ENCODE peak calls at places on chromosomes 6 and 20, in nine cellular contexts. One of them, this sample, is unnamed.

GRCh38 chr20:5731753-5732366 is 18.3 kb upstream of the SHLD1 start:
- ATAC-seq in activated CD8-positive, alpha-beta memory T cell treated with anti-CD3 and anti-CD28 coated beads, Interleukin-2, amount 10 ng/mL, durations not matched to agents 7 days and 5 days: no peak
- ATAC-seq in left lobe of liver: no peak
- ATAC-seq in memory B cell: no peak
- ATAC-seq in CD4-positive, alpha-beta T cell: no peak
- ATAC-seq in activated T-cell treated with anti-CD3 and anti-CD28 coated beads, Interleukin-2, amount 50 U/mL, for 4 hours: no peak
- ATAC-seq in left cardiac atrium: peak
- ATAC-seq in right cardiac atrium: peak
- ATAC-seq in activated CD8-positive, alpha-beta T cell treated with anti-CD3 and anti-CD28 coated beads for 36 hours: no peak
- ATAC-seq in this sample: no peak

GRCh38 chr20:56996533-56996932 is 269.9 kb downstream of the BMP7 start:
- ATAC-seq in left lobe of liver: no peak
- ATAC-seq in right cardiac atrium: no peak
- ATAC-seq in activated CD8-positive, alpha-beta T cell treated with anti-CD3 and anti-CD28 coated beads for 36 hours: no peak
- ATAC-seq in activated T-cell treated with anti-CD3 and anti-CD28 coated beads, Interleukin-2, amount 50 U/mL, for 4 hours: no peak
- ATAC-seq in activated CD8-positive, alpha-beta memory T cell treated with anti-CD3 and anti-CD28 coated beads, Interleukin-2, amount 10 ng/mL, durations not matched to agents 7 days and 5 days: no peak
- ATAC-seq in left cardiac atrium: no peak
- ATAC-seq in memory B cell: no peak
- ATAC-seq in CD4-positive, alpha-beta T cell: no peak
- ATAC-seq in this sample: no peak

GRCh38 chr6:89044988-89045387 is 35.6 kb upstream of the PNRC1 start:
- ATAC-seq in right cardiac atrium: peak
- ATAC-seq in activated CD8-positive, alpha-beta T cell treated with anti-CD3 and anti-CD28 coated beads for 36 hours: no peak
- ATAC-seq in left lobe of liver: peak
- ATAC-seq in memory B cell: peak
- ATAC-seq in activated T-cell treated with anti-CD3 and anti-CD28 coated beads, Interleukin-2, amount 50 U/mL, for 4 hours: no peak
- ATAC-seq in left cardiac atrium: peak
- ATAC-seq in activated CD8-positive, alpha-beta memory T cell treated with anti-CD3 and anti-CD28 coated beads, Interleukin-2, amount 10 ng/mL, durations not matched to agents 7 days and 5 days: no peak
- ATAC-seq in CD4-positive, alpha-beta T cell: no peak
- ATAC-seq in this sample: no peak

GRCh38 chr6:109360791-109361190 is 21.5 kb downstream of the CD164 start:
- ATAC-seq in memory B cell: no peak
- ATAC-seq in left lobe of liver: no peak
- ATAC-seq in right cardiac atrium: no peak
- ATAC-seq in activated CD8-positive, alpha-beta memory T cell treated with anti-CD3 and anti-CD28 coated beads, Interleukin-2, amount 10 ng/mL, durations not matched to agents 7 days and 5 days: no peak
- ATAC-seq in left cardiac atrium: no peak
- ATAC-seq in activated CD8-positive, alpha-beta T cell treated with anti-CD3 and anti-CD28 coated beads for 36 hours: no peak
- ATAC-seq in CD4-positive, alpha-beta T cell: no peak
- ATAC-seq in activated T-cell treated with anti-CD3 and anti-CD28 coated beads, Interleukin-2, amount 50 U/mL, for 4 hours: no peak
- ATAC-seq in this sample: no peak

GRCh38 chr6:44186691-44187025 is 28.0 kb downstream of the CAPN11 start:
- ATAC-seq in left lobe of liver: no peak
- ATAC-seq in CD4-positive, alpha-beta T cell: no peak
- ATAC-seq in activated CD8-positive, alpha-beta T cell treated with anti-CD3 and anti-CD28 coated beads for 36 hours: no peak
- ATAC-seq in activated T-cell treated with anti-CD3 and anti-CD28 coated beads, Interleukin-2, amount 50 U/mL, for 4 hours: no peak
- ATAC-seq in activated CD8-positive, alpha-beta memory T cell treated with anti-CD3 and anti-CD28 coated beads, Interleukin-2, amount 10 ng/mL, durations not matched to agents 7 days and 5 days: no peak
- ATAC-seq in memory B cell: no peak
- ATAC-seq in left cardiac atrium: peak
- ATAC-seq in right cardiac atrium: peak
- ATAC-seq in this sample: no peak

GRCh38 chr20:5919634-5920544 is 30.4 kb downstream of the TRMT6 start:
- ATAC-seq in right cardiac atrium: no peak
- ATAC-seq in CD4-positive, alpha-beta T cell: no peak
- ATAC-seq in left cardiac atrium: no peak
- ATAC-seq in activated CD8-positive, alpha-beta T cell treated with anti-CD3 and anti-CD28 coated beads for 36 hours: peak
- ATAC-seq in left lobe of liver: no peak
- ATAC-seq in activated T-cell treated with anti-CD3 and anti-CD28 coated beads, Interleukin-2, amount 50 U/mL, for 4 hours: peak
- ATAC-seq in activated CD8-positive, alpha-beta memory T cell treated with anti-CD3 and anti-CD28 coated beads, Interleukin-2, amount 10 ng/mL, durations not matched to agents 7 days and 5 days: peak
- ATAC-seq in memory B cell: no peak
- ATAC-seq in this sample: peak

GRCh38 chr6:14258117-14258516 is 140.5 kb downstream of the CD83 start:
- ATAC-seq in CD4-positive, alpha-beta T cell: no peak
- ATAC-seq in memory B cell: no peak
- ATAC-seq in right cardiac atrium: no peak
- ATAC-seq in left cardiac atrium: no peak
- ATAC-seq in left lobe of liver: no peak
- ATAC-seq in activated CD8-positive, alpha-beta T cell treated with anti-CD3 and anti-CD28 coated beads for 36 hours: no peak
- ATAC-seq in activated CD8-positive, alpha-beta memory T cell treated with anti-CD3 and anti-CD28 coated beads, Interleukin-2, amount 10 ng/mL, durations not matched to agents 7 days and 5 days: no peak
- ATAC-seq in activated T-cell treated with anti-CD3 and anti-CD28 coated beads, Interleukin-2, amount 50 U/mL, for 4 hours: no peak
- ATAC-seq in this sample: no peak

GRCh38 chr6:12290490-12290820 is 294 bp downstream of the EDN1 start:
- ATAC-seq in activated CD8-positive, alpha-beta memory T cell treated with anti-CD3 and anti-CD28 coated beads, Interleukin-2, amount 10 ng/mL, durations not matched to agents 7 days and 5 days: no peak
- ATAC-seq in activated CD8-positive, alpha-beta T cell treated with anti-CD3 and anti-CD28 coated beads for 36 hours: no peak
- ATAC-seq in left lobe of liver: no peak
- ATAC-seq in activated T-cell treated with anti-CD3 and anti-CD28 coated beads, Interleukin-2, amount 50 U/mL, for 4 hours: no peak
- ATAC-seq in memory B cell: no peak
- ATAC-seq in left cardiac atrium: no peak
- ATAC-seq in CD4-positive, alpha-beta T cell: no peak
- ATAC-seq in right cardiac atrium: no peak
- ATAC-seq in this sample: peak

GRCh38 chr6:109296305-109296915 is 85.9 kb downstream of the CD164 start:
- ATAC-seq in activated T-cell treated with anti-CD3 and anti-CD28 coated beads, Interleukin-2, amount 50 U/mL, for 4 hours: no peak
- ATAC-seq in activated CD8-positive, alpha-beta T cell treated with anti-CD3 and anti-CD28 coated beads for 36 hours: no peak
- ATAC-seq in memory B cell: no peak
- ATAC-seq in right cardiac atrium: no peak
- ATAC-seq in left cardiac atrium: no peak
- ATAC-seq in left lobe of liver: no peak
- ATAC-seq in activated CD8-positive, alpha-beta memory T cell treated with anti-CD3 and anti-CD28 coated beads, Interleukin-2, amount 10 ng/mL, durations not matched to agents 7 days and 5 days: no peak
- ATAC-seq in CD4-positive, alpha-beta T cell: no peak
- ATAC-seq in this sample: no peak

GRCh38 chr6:30169658-30170614 is 6.6 kb downstream of the TRIM15 start:
- ATAC-seq in left cardiac atrium: peak
- ATAC-seq in activated T-cell treated with anti-CD3 and anti-CD28 coated beads, Interleukin-2, amount 50 U/mL, for 4 hours: peak
- ATAC-seq in memory B cell: peak
- ATAC-seq in right cardiac atrium: peak
- ATAC-seq in CD4-positive, alpha-beta T cell: peak
- ATAC-seq in left lobe of liver: peak
- ATAC-seq in activated CD8-positive, alpha-beta memory T cell treated with anti-CD3 and anti-CD28 coated beads, Interleukin-2, amount 10 ng/mL, durations not matched to agents 7 days and 5 days: peak
- ATAC-seq in activated CD8-positive, alpha-beta T cell treated with anti-CD3 and anti-CD28 coated beads for 36 hours: peak
- ATAC-seq in this sample: peak

GRCh38 chr20:63915471-63915870 is 20.5 kb downstream of the DNAJC5 start:
- ATAC-seq in left cardiac atrium: peak
- ATAC-seq in left lobe of liver: peak
- ATAC-seq in right cardiac atrium: peak
- ATAC-seq in activated T-cell treated with anti-CD3 and anti-CD28 coated beads, Interleukin-2, amount 50 U/mL, for 4 hours: no peak
- ATAC-seq in CD4-positive, alpha-beta T cell: no peak
- ATAC-seq in memory B cell: no peak
- ATAC-seq in activated CD8-positive, alpha-beta memory T cell treated with anti-CD3 and anti-CD28 coated beads, Interleukin-2, amount 10 ng/mL, durations not matched to agents 7 days and 5 days: no peak
- ATAC-seq in activated CD8-positive, alpha-beta T cell treated with anti-CD3 and anti-CD28 coated beads for 36 hours: no peak
- ATAC-seq in this sample: no peak

GRCh38 chr20:56949318-56949717 is 317.1 kb downstream of the BMP7 start:
- ATAC-seq in left lobe of liver: no peak
- ATAC-seq in memory B cell: no peak
- ATAC-seq in activated CD8-positive, alpha-beta T cell treated with anti-CD3 and anti-CD28 coated beads for 36 hours: no peak
- ATAC-seq in CD4-positive, alpha-beta T cell: no peak
- ATAC-seq in left cardiac atrium: no peak
- ATAC-seq in right cardiac atrium: no peak
- ATAC-seq in activated T-cell treated with anti-CD3 and anti-CD28 coated beads, Interleukin-2, amount 50 U/mL, for 4 hours: no peak
- ATAC-seq in activated CD8-positive, alpha-beta memory T cell treated with anti-CD3 and anti-CD28 coated beads, Interleukin-2, amount 10 ng/mL, durations not matched to agents 7 days and 5 days: no peak
- ATAC-seq in this sample: no peak

GRCh38 chr20:23776067-23776771 is 25.5 kb upstream of the CST1 start:
- ATAC-seq in memory B cell: no peak
- ATAC-seq in left cardiac atrium: no peak
- ATAC-seq in activated T-cell treated with anti-CD3 and anti-CD28 coated beads, Interleukin-2, amount 50 U/mL, for 4 hours: no peak
- ATAC-seq in activated CD8-positive, alpha-beta memory T cell treated with anti-CD3 and anti-CD28 coated beads, Interleukin-2, amount 10 ng/mL, durations not matched to agents 7 days and 5 days: no peak
- ATAC-seq in CD4-positive, alpha-beta T cell: no peak
- ATAC-seq in left lobe of liver: no peak
- ATAC-seq in right cardiac atrium: no peak
- ATAC-seq in activated CD8-positive, alpha-beta T cell treated with anti-CD3 and anti-CD28 coated beads for 36 hours: no peak
- ATAC-seq in this sample: no peak

GRCh38 chr6:36443498-36443844 is 671 bp downstream of the KCTD20 start:
- ATAC-seq in activated CD8-positive, alpha-beta T cell treated with anti-CD3 and anti-CD28 coated beads for 36 hours: no peak
- ATAC-seq in memory B cell: no peak
- ATAC-seq in left lobe of liver: peak
- ATAC-seq in CD4-positive, alpha-beta T cell: no peak
- ATAC-seq in right cardiac atrium: no peak
- ATAC-seq in left cardiac atrium: no peak
- ATAC-seq in activated CD8-positive, alpha-beta memory T cell treated with anti-CD3 and anti-CD28 coated beads, Interleukin-2, amount 10 ng/mL, durations not matched to agents 7 days and 5 days: no peak
- ATAC-seq in activated T-cell treated with anti-CD3 and anti-CD28 coated beads, Interleukin-2, amount 50 U/mL, for 4 hours: peak
- ATAC-seq in this sample: no peak

GRCh38 chr6:89346433-89346832 is 6.1 kb downstream of the UBE2J1 start:
- ATAC-seq in activated CD8-positive, alpha-beta memory T cell treated with anti-CD3 and anti-CD28 coated beads, Interleukin-2, amount 10 ng/mL, durations not matched to agents 7 days and 5 days: no peak
- ATAC-seq in CD4-positive, alpha-beta T cell: no peak
- ATAC-seq in activated T-cell treated with anti-CD3 and anti-CD28 coated beads, Interleukin-2, amount 50 U/mL, for 4 hours: no peak
- ATAC-seq in right cardiac atrium: no peak
- ATAC-seq in left lobe of liver: no peak
- ATAC-seq in left cardiac atrium: no peak
- ATAC-seq in memory B cell: no peak
- ATAC-seq in activated CD8-positive, alpha-beta T cell treated with anti-CD3 and anti-CD28 coated beads for 36 hours: no peak
- ATAC-seq in this sample: no peak

GRCh38 chr6:118776607-118777549 is 117.1 kb upstream of the ASF1A start:
- ATAC-seq in left lobe of liver: peak
- ATAC-seq in memory B cell: peak
- ATAC-seq in activated T-cell treated with anti-CD3 and anti-CD28 coated beads, Interleukin-2, amount 50 U/mL, for 4 hours: peak
- ATAC-seq in activated CD8-positive, alpha-beta memory T cell treated with anti-CD3 and anti-CD28 coated beads, Interleukin-2, amount 10 ng/mL, durations not matched to agents 7 days and 5 days: peak
- ATAC-seq in left cardiac atrium: peak
- ATAC-seq in right cardiac atrium: peak
- ATAC-seq in activated CD8-positive, alpha-beta T cell treated with anti-CD3 and anti-CD28 coated beads for 36 hours: peak
- ATAC-seq in CD4-positive, alpha-beta T cell: peak
- ATAC-seq in this sample: peak

GRCh38 chr6:12289655-12290489 is at the start of gene EDN1:
- ATAC-seq in activated CD8-positive, alpha-beta T cell treated with anti-CD3 and anti-CD28 coated beads for 36 hours: peak
- ATAC-seq in memory B cell: peak
- ATAC-seq in right cardiac atrium: peak
- ATAC-seq in activated T-cell treated with anti-CD3 and anti-CD28 coated beads, Interleukin-2, amount 50 U/mL, for 4 hours: peak
- ATAC-seq in activated CD8-positive, alpha-beta memory T cell treated with anti-CD3 and anti-CD28 coated beads, Interleukin-2, amount 10 ng/mL, durations not matched to agents 7 days and 5 days: peak
- ATAC-seq in left lobe of liver: peak
- ATAC-seq in CD4-positive, alpha-beta T cell: peak
- ATAC-seq in left cardiac atrium: peak
- ATAC-seq in this sample: peak

GRCh38 chr6:88535296-88535695 is 369.1 kb upstream of the CNR1 start:
- ATAC-seq in memory B cell: no peak
- ATAC-seq in activated CD8-positive, alpha-beta T cell treated with anti-CD3 and anti-CD28 coated beads for 36 hours: no peak
- ATAC-seq in CD4-positive, alpha-beta T cell: no peak
- ATAC-seq in activated CD8-positive, alpha-beta memory T cell treated with anti-CD3 and anti-CD28 coated beads, Interleukin-2, amount 10 ng/mL, durations not matched to agents 7 days and 5 days: no peak
- ATAC-seq in left lobe of liver: no peak
- ATAC-seq in activated T-cell treated with anti-CD3 and anti-CD28 coated beads, Interleukin-2, amount 50 U/mL, for 4 hours: no peak
- ATAC-seq in left cardiac atrium: no peak
- ATAC-seq in right cardiac atrium: no peak
- ATAC-seq in this sample: no peak

GRCh38 chr20:38115205-38115604 is 49.9 kb downstream of the TGM2 start:
- ATAC-seq in left lobe of liver: no peak
- ATAC-seq in activated T-cell treated with anti-CD3 and anti-CD28 coated beads, Interleukin-2, amount 50 U/mL, for 4 hours: no peak
- ATAC-seq in left cardiac atrium: no peak
- ATAC-seq in activated CD8-positive, alpha-beta T cell treated with anti-CD3 and anti-CD28 coated beads for 36 hours: no peak
- ATAC-seq in activated CD8-positive, alpha-beta memory T cell treated with anti-CD3 and anti-CD28 coated beads, Interleukin-2, amount 10 ng/mL, durations not matched to agents 7 days and 5 days: no peak
- ATAC-seq in memory B cell: peak
- ATAC-seq in CD4-positive, alpha-beta T cell: no peak
- ATAC-seq in right cardiac atrium: no peak
- ATAC-seq in this sample: no peak

GRCh38 chr6:47147175-47147727 is 105.1 kb upstream of the ADGRF1 start:
- ATAC-seq in left cardiac atrium: peak
- ATAC-seq in left lobe of liver: peak
- ATAC-seq in right cardiac atrium: no peak
- ATAC-seq in CD4-positive, alpha-beta T cell: no peak
- ATAC-seq in memory B cell: no peak
- ATAC-seq in activated CD8-positive, alpha-beta T cell treated with anti-CD3 and anti-CD28 coated beads for 36 hours: no peak
- ATAC-seq in activated T-cell treated with anti-CD3 and anti-CD28 coated beads, Interleukin-2, amount 50 U/mL, for 4 hours: no peak
- ATAC-seq in activated CD8-positive, alpha-beta memory T cell treated with anti-CD3 and anti-CD28 coated beads, Interleukin-2, amount 10 ng/mL, durations not matched to agents 7 days and 5 days: no peak
- ATAC-seq in this sample: no peak

GRCh38 chr20:36462440-36463211 is 78.7 kb upstream of the MYL9 start:
- ATAC-seq in left lobe of liver: peak
- ATAC-seq in CD4-positive, alpha-beta T cell: no peak
- ATAC-seq in activated CD8-positive, alpha-beta memory T cell treated with anti-CD3 and anti-CD28 coated beads, Interleukin-2, amount 10 ng/mL, durations not matched to agents 7 days and 5 days: no peak
- ATAC-seq in activated CD8-positive, alpha-beta T cell treated with anti-CD3 and anti-CD28 coated beads for 36 hours: no peak
- ATAC-seq in right cardiac atrium: peak
- ATAC-seq in activated T-cell treated with anti-CD3 and anti-CD28 coated beads, Interleukin-2, amount 50 U/mL, for 4 hours: no peak
- ATAC-seq in memory B cell: no peak
- ATAC-seq in left cardiac atrium: peak
- ATAC-seq in this sample: no peak

GRCh38 chr20:63504642-63505041 is 5.8 kb upstream of the EEF1A2 start:
- ATAC-seq in memory B cell: no peak
- ATAC-seq in left lobe of liver: no peak
- ATAC-seq in left cardiac atrium: no peak
- ATAC-seq in activated CD8-positive, alpha-beta T cell treated with anti-CD3 and anti-CD28 coated beads for 36 hours: no peak
- ATAC-seq in activated T-cell treated with anti-CD3 and anti-CD28 coated beads, Interleukin-2, amount 50 U/mL, for 4 hours: no peak
- ATAC-seq in right cardiac atrium: no peak
- ATAC-seq in CD4-positive, alpha-beta T cell: no peak
- ATAC-seq in activated CD8-positive, alpha-beta memory T cell treated with anti-CD3 and anti-CD28 coated beads, Interleukin-2, amount 10 ng/mL, durations not matched to agents 7 days and 5 days: no peak
- ATAC-seq in this sample: no peak

GRCh38 chr6:151975795-151976194 is 168.3 kb downstream of the ESR1 start:
- ATAC-seq in CD4-positive, alpha-beta T cell: no peak
- ATAC-seq in activated T-cell treated with anti-CD3 and anti-CD28 coated beads, Interleukin-2, amount 50 U/mL, for 4 hours: no peak
- ATAC-seq in left cardiac atrium: no peak
- ATAC-seq in activated CD8-positive, alpha-beta memory T cell treated with anti-CD3 and anti-CD28 coated beads, Interleukin-2, amount 10 ng/mL, durations not matched to agents 7 days and 5 days: no peak
- ATAC-seq in memory B cell: no peak
- ATAC-seq in right cardiac atrium: no peak
- ATAC-seq in activated CD8-positive, alpha-beta T cell treated with anti-CD3 and anti-CD28 coated beads for 36 hours: no peak
- ATAC-seq in left lobe of liver: no peak
- ATAC-seq in this sample: no peak

GRCh38 chr6:157764346-157765068 is 58.5 kb upstream of the SNX9 start:
- ATAC-seq in memory B cell: peak
- ATAC-seq in activated T-cell treated with anti-CD3 and anti-CD28 coated beads, Interleukin-2, amount 50 U/mL, for 4 hours: peak
- ATAC-seq in right cardiac atrium: peak
- ATAC-seq in activated CD8-positive, alpha-beta memory T cell treated with anti-CD3 and anti-CD28 coated beads, Interleukin-2, amount 10 ng/mL, durations not matched to agents 7 days and 5 days: peak
- ATAC-seq in activated CD8-positive, alpha-beta T cell treated with anti-CD3 and anti-CD28 coated beads for 36 hours: peak
- ATAC-seq in left lobe of liver: peak
- ATAC-seq in CD4-positive, alpha-beta T cell: peak
- ATAC-seq in left cardiac atrium: peak
- ATAC-seq in this sample: peak

GRCh38 chr6:41707565-41708200 is 27.7 kb downstream of the TFEB start:
- ATAC-seq in left cardiac atrium: no peak
- ATAC-seq in right cardiac atrium: no peak
- ATAC-seq in activated CD8-positive, alpha-beta T cell treated with anti-CD3 and anti-CD28 coated beads for 36 hours: peak
- ATAC-seq in activated CD8-positive, alpha-beta memory T cell treated with anti-CD3 and anti-CD28 coated beads, Interleukin-2, amount 10 ng/mL, durations not matched to agents 7 days and 5 days: peak
- ATAC-seq in left lobe of liver: no peak
- ATAC-seq in CD4-positive, alpha-beta T cell: peak
- ATAC-seq in activated T-cell treated with anti-CD3 and anti-CD28 coated beads, Interleukin-2, amount 50 U/mL, for 4 hours: peak
- ATAC-seq in memory B cell: peak
- ATAC-seq in this sample: peak

GRCh38 chr6:24621626-24622360 is 24.2 kb downstream of the KIAA0319 start:
- ATAC-seq in left cardiac atrium: no peak
- ATAC-seq in memory B cell: no peak
- ATAC-seq in activated CD8-positive, alpha-beta T cell treated with anti-CD3 and anti-CD28 coated beads for 36 hours: no peak
- ATAC-seq in activated CD8-positive, alpha-beta memory T cell treated with anti-CD3 and anti-CD28 coated beads, Interleukin-2, amount 10 ng/mL, durations not matched to agents 7 days and 5 days: no peak
- ATAC-seq in CD4-positive, alpha-beta T cell: no peak
- ATAC-seq in activated T-cell treated with anti-CD3 and anti-CD28 coated beads, Interleukin-2, amount 50 U/mL, for 4 hours: no peak
- ATAC-seq in right cardiac atrium: no peak
- ATAC-seq in left lobe of liver: no peak
- ATAC-seq in this sample: no peak

GRCh38 chr6:135008072-135008940 is 46.3 kb downstream of the HBS1L start:
- ATAC-seq in activated CD8-positive, alpha-beta T cell treated with anti-CD3 and anti-CD28 coated beads for 36 hours: peak
- ATAC-seq in CD4-positive, alpha-beta T cell: no peak
- ATAC-seq in activated CD8-positive, alpha-beta memory T cell treated with anti-CD3 and anti-CD28 coated beads, Interleukin-2, amount 10 ng/mL, durations not matched to agents 7 days and 5 days: peak
- ATAC-seq in left cardiac atrium: no peak
- ATAC-seq in memory B cell: no peak
- ATAC-seq in left lobe of liver: peak
- ATAC-seq in activated T-cell treated with anti-CD3 and anti-CD28 coated beads, Interleukin-2, amount 50 U/mL, for 4 hours: peak
- ATAC-seq in right cardiac atrium: no peak
- ATAC-seq in this sample: peak

GRCh38 chr6:37106982-37107453 is 62.9 kb upstream of the PIM1 start:
- ATAC-seq in CD4-positive, alpha-beta T cell: no peak
- ATAC-seq in right cardiac atrium: no peak
- ATAC-seq in activated CD8-positive, alpha-beta T cell treated with anti-CD3 and anti-CD28 coated beads for 36 hours: no peak
- ATAC-seq in left cardiac atrium: no peak
- ATAC-seq in memory B cell: no peak
- ATAC-seq in activated CD8-positive, alpha-beta memory T cell treated with anti-CD3 and anti-CD28 coated beads, Interleukin-2, amount 10 ng/mL, durations not matched to agents 7 days and 5 days: no peak
- ATAC-seq in left lobe of liver: peak
- ATAC-seq in activated T-cell treated with anti-CD3 and anti-CD28 coated beads, Interleukin-2, amount 50 U/mL, for 4 hours: no peak
- ATAC-seq in this sample: no peak

GRCh38 chr20:60354181-60354580 is 396.0 kb downstream of the CDH26 start:
- ATAC-seq in activated T-cell treated with anti-CD3 and anti-CD28 coated beads, Interleukin-2, amount 50 U/mL, for 4 hours: no peak
- ATAC-seq in left cardiac atrium: no peak
- ATAC-seq in activated CD8-positive, alpha-beta memory T cell treated with anti-CD3 and anti-CD28 coated beads, Interleukin-2, amount 10 ng/mL, durations not matched to agents 7 days and 5 days: no peak
- ATAC-seq in left lobe of liver: no peak
- ATAC-seq in activated CD8-positive, alpha-beta T cell treated with anti-CD3 and anti-CD28 coated beads for 36 hours: no peak
- ATAC-seq in right cardiac atrium: no peak
- ATAC-seq in memory B cell: no peak
- ATAC-seq in CD4-positive, alpha-beta T cell: no peak
- ATAC-seq in this sample: no peak

GRCh38 chr20:63247678-63248228 is 6.5 kb downstream of the NKAIN4 start:
- ATAC-seq in right cardiac atrium: no peak
- ATAC-seq in activated CD8-positive, alpha-beta memory T cell treated with anti-CD3 and anti-CD28 coated beads, Interleukin-2, amount 10 ng/mL, durations not matched to agents 7 days and 5 days: no peak
- ATAC-seq in memory B cell: no peak
- ATAC-seq in activated CD8-positive, alpha-beta T cell treated with anti-CD3 and anti-CD28 coated beads for 36 hours: no peak
- ATAC-seq in activated T-cell treated with anti-CD3 and anti-CD28 coated beads, Interleukin-2, amount 50 U/mL, for 4 hours: no peak
- ATAC-seq in CD4-positive, alpha-beta T cell: no peak
- ATAC-seq in left lobe of liver: no peak
- ATAC-seq in left cardiac atrium: no peak
- ATAC-seq in this sample: no peak

GRCh38 chr6:124984668-124985338 is 22.6 kb downstream of the RNF217 start:
- ATAC-seq in memory B cell: no peak
- ATAC-seq in activated T-cell treated with anti-CD3 and anti-CD28 coated beads, Interleukin-2, amount 50 U/mL, for 4 hours: no peak
- ATAC-seq in CD4-positive, alpha-beta T cell: no peak
- ATAC-seq in right cardiac atrium: no peak
- ATAC-seq in activated CD8-positive, alpha-beta memory T cell treated with anti-CD3 and anti-CD28 coated beads, Interleukin-2, amount 10 ng/mL, durations not matched to agents 7 days and 5 days: no peak
- ATAC-seq in left cardiac atrium: no peak
- ATAC-seq in left lobe of liver: no peak
- ATAC-seq in activated CD8-positive, alpha-beta T cell treated with anti-CD3 and anti-CD28 coated beads for 36 hours: no peak
- ATAC-seq in this sample: no peak